ENCODE peak calls at places on chromosomes 6 and 20, in four cellular contexts. J is IMR-90, L is mesendoderm, V is H1. C is an unnamed sample.

GRCh38 chr6:107108201-107108890 is 7.0 kb downstream of the BEND3 start:
- DNase-seq in L (no peak), J (no peak), V (no peak), C (no peak)

GRCh38 chr6:89200706-89201215 is 16.4 kb downstream of the GABRR1 start:
- DNase-seq in J (no peak), V (no peak), L (no peak), C (no peak)

GRCh38 chr6:107667790-107668189 is 156.3 kb downstream of the SCML4 start:
- DNase-seq in J (no peak), V (no peak), L (no peak), C (no peak)

GRCh38 chr6:45577836-45578504 is 200.2 kb upstream of the SUPT3H start:
- DNase-seq in V (no peak), L (no peak), J (peak; percentile 43), C (no peak)

GRCh38 chr6:137881522-137881886 is 14.4 kb downstream of the TNFAIP3 start:
- DNase-seq in J (no peak), L (no peak), V (no peak), C (no peak)

GRCh38 chr6:82374481-82374880 is 10.9 kb downstream of the TPBG start:
- DNase-seq in J (peak; percentile 50), L (no peak), V (no peak), C (no peak)

GRCh38 chr20:17066955-17067354 is 159.9 kb upstream of the PCSK2 start:
- DNase-seq in J (peak; percentile 4), V (no peak), L (peak; percentile 87), C (peak; percentile 32)

GRCh38 chr20:9300534-9300933 is 213.9 kb upstream of the LAMP5 start:
- DNase-seq in V (no peak), J (peak; percentile 24), L (no peak), C (no peak)

GRCh38 chr6:126181890-126182289 is 158.0 kb upstream of the CENPW start:
- DNase-seq in L (no peak), V (no peak), J (no peak), C (no peak)
- H3K56ac ChIP-seq in L (no peak overlapping the region), V (no peak overlapping the region), J (no peak overlapping the region), C (no peak overlapping the region)

GRCh38 chr6:10407018-10407673 is 7.7 kb downstream of the TFAP2A start:
- DNase-seq in L (no peak), V (no peak), J (no peak), C (no peak)
- H4K5ac ChIP-seq in L (no peak overlapping the region), V (no peak overlapping the region), J (no peak overlapping the region), C (no peak overlapping the region)

DNA sequence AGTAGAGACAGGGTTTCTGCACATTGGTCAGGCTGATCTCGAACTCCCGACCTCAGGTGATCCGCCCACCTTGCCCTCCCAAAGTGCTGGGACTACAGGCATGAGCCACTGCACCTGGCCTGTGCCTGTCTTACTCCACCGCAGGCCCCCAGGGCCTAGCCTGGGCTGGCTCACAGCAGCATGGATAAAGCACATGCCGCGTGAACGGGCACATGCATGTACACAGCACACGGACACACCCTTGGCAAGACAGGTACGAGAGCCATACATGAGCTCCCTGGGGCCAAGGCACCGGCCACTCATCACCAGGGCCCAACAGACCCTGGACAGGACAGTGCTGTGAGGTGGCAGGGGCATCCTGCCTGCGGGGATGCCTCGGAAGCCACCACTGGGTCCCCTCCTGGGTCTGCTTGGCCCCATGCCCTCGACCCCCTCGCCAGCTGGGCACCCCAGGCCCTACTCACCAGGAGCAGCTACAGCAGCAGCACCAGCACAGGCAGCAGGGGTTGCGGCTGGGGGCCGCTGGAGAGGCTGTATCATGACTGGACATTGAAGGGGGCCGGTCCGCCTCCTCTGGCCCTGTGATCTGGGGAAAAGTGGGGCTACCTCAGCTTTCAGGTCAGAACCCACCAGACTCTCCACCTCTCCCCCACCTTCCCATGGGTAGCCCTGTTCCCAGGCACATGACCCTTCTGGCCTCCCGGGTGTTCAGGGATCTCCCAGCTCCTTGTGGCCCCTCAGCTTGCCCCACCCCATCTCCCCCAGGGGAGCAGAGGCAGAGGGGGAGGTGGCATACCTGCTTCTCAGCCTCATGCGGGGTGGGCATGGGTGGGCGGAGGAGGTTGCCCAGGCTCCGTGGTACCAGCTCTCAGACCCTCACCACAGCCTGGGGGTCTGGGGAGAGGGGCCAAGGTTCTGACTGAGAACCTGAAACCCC is 3.0 kb downstream of the RGS19 start:
- DNase-seq in V (no peak), J (no peak), L (no peak), C (no peak)
- H3K9ac ChIP-seq in V (no peak overlapping the region), J (no peak overlapping the region), L (no peak overlapping the region), C (no peak overlapping the region)

GRCh38 chr20:4545526-4545925 is 176.2 kb upstream of the PRND start:
- DNase-seq in L (no peak), J (peak; percentile 41), V (no peak), C (no peak)

GRCh38 chr20:4546342-4546741 is 175.4 kb upstream of the PRND start:
- DNase-seq in J (no peak), V (peak; percentile 19), L (peak; percentile 34), C (peak; percentile 64)

GRCh38 chr20:4544765-4545164 is 176.9 kb upstream of the PRND start:
- DNase-seq in J (peak; percentile 93), L (no peak), V (no peak), C (no peak)

GRCh38 chr20:4548552-4548951 is 173.2 kb upstream of the PRND start:
- DNase-seq in V (no peak), J (no peak), L (no peak), C (no peak)

DNA sequence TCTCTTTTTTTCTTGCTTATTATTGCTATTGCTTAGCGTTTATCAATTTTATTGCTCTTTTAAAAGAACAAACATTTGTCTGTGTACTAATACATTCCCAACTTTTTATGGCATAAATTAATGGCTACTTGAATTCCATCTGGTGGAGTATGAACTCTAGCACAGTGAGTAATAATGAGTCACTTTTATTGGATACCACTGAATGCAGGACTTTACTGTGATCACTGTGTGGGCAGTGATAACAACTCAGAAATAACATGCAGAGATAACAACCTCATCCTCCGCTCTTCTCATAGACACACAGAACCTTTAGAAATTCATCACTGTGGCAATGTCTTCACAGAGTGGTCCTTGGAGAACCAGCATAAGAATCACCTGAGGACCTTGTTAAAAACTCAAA is 174.9 kb upstream of the PRND start:
- DNase-seq in V (no peak), L (no peak), J (peak; percentile 91), C (no peak)
- H3K56ac ChIP-seq in V (no peak overlapping the region), L (no peak overlapping the region), J (no peak overlapping the region), C (no peak overlapping the region)

GRCh38 chr6:119301429-119301828 is 48.1 kb downstream of the MAN1A1 start:
- DNase-seq in V (no peak), J (no peak), L (no peak), C (no peak)
- H4K5ac ChIP-seq in V (no peak overlapping the region), J (no peak overlapping the region), L (no peak overlapping the region), C (no peak overlapping the region)